ENCODE peak calls at places on chromosomes 6 and 20, in ten cellular contexts. G, X, I, U, Y, Z, S, A, Q and N are unnamed samples.
A peak's percentile ranks its signal among the peaks of the same experiment; 100 is the strongest.

GRCh38 chr6:29797120-29797519 is 30.5 kb upstream of the HLA-G start:
- DNase-seq in G (peak; percentile 23), X (no peak), I (no peak), U (no peak), Y (peak; percentile 71), Z (peak; percentile 18), S (no peak), A (no peak), Q (no peak), N (peak; percentile 19)

GRCh38 chr6:166341464-166341863 is 881 bp downstream of the SFT2D1 start:
- DNase-seq in G (no peak), X (no peak), I (no peak), U (no peak), Y (no peak), Z (no peak), S (no peak), A (no peak), Q (no peak), N (no peak)

GRCh38 chr6:125558907-125559306 is 190.5 kb upstream of the HEY2 start:
- DNase-seq in G (no peak), X (no peak), I (no peak), U (no peak), Y (peak; percentile 8), Z (no peak), S (no peak), A (no peak), Q (no peak), N (peak; percentile 34)

GRCh38 chr6:107113460-107114212 is 1.7 kb downstream of the BEND3 start:
- DNase-seq in G (no peak), X (no peak), I (no peak), U (no peak), Y (no peak), Z (no peak), S (peak; percentile 56), A (no peak), Q (peak; percentile 40), N (peak; percentile 14)

GRCh38 chr20:41748051-41748450 is 129.9 kb upstream of the CHD6 start:
- DNase-seq in G (no peak), X (no peak), I (no peak), U (no peak), Y (no peak), Z (no peak), S (no peak), A (no peak), Q (no peak), N (no peak)

GRCh38 chr6:38509713-38510112 is 130.0 kb downstream of the BTBD9 start:
- DNase-seq in G (peak; percentile 96), X (peak; percentile 87), I (no peak), U (no peak), Y (peak; percentile 77), Z (peak; percentile 49), S (no peak), A (no peak), Q (no peak), N (peak; percentile 17)

GRCh38 chr6:43575105-43575771 is 600 bp downstream of the XPO5 start:
- DNase-seq in G (peak; percentile 23), X (peak; percentile 28), I (no peak), U (no peak), Y (peak; percentile 17), Z (peak; percentile 13), S (peak; percentile 48), A (no peak), Q (peak; percentile 40), N (peak; percentile 55)

GRCh38 chr20:53829086-53829703 is 235.6 kb upstream of the ZNF217 start:
- DNase-seq in G (peak; percentile 97), X (peak; percentile 95), I (no peak), U (no peak), Y (peak; percentile 99), Z (peak; percentile 97), S (no peak), A (no peak), Q (peak; percentile 9), N (peak; percentile 76)

GRCh38 chr6:44028767-44029166 is 98.5 kb downstream of the MRPL14 start:
- DNase-seq in G (no peak), X (no peak), I (no peak), U (no peak), Y (peak; percentile 36), Z (peak; percentile 56), S (no peak), A (no peak), Q (no peak), N (no peak)

GRCh38 chr6:32843979-32844838 is at the start of gene PSMB8:
- DNase-seq in G (peak; percentile 95), X (peak; percentile 91), I (peak; percentile 96), U (peak; percentile 99), Y (peak; percentile 97), Z (peak; percentile 92), S (peak; percentile 100), A (peak; percentile 99), Q (peak; percentile 97), N (peak; percentile 97)
- TF ChIP-seq CTCF in G (peak; percentile 45), X (peak; percentile 29), I (peak; percentile 66), U (no peak), Y (peak; percentile 10), Z (peak; percentile 18), S (no peak), A (no peak), Q (no peak), N (peak; percentile 38)

DNA sequence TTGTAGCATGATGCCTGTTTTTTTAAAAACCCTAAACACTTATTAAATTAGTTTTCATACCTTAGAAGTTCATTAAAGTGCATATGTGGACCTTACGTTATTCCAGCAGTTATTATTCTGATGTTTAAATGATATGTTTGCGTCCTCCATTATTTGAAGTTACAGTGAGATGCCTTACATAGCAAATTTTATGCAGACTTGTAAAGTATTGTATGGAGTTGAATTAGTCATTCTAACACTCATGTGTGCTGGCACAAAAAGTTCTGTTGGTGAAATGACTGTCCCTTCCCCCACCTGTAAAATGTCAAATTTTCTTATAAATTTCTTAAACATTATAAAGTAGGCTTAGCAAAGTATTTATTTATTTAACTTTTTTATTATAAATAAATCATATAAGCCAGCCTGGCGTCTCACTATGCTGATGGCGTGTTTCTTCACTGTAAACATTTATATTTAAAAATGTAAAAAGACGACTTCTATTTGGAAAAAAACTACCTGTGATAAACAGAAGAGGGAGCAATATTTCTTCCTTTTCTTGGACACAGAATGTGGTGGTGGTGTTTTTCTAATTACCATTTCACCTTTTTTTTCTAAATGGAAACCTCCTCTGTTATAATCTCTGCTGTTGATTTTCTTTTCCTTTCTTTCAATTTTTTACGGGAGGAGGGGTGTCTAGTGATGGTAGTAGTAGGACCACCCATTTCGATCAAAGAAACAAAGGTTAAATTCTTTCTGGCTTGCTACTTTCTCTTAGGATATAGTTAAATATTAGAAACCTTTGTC is 155.4 kb downstream of the RFPL4B start:
- DNase-seq in G (peak; percentile 56), X (peak; percentile 57), I (no peak), U (no peak), Y (peak; percentile 43), Z (peak; percentile 29), S (no peak), A (no peak), Q (no peak), N (peak; percentile 4)
- TF ChIP-seq CTCF in G (peak; percentile 54), X (peak; percentile 41), I (peak; percentile 33), U (no peak), Y (peak; percentile 54), Z (peak; percentile 48), S (no peak), A (no peak), Q (peak; percentile 26), N (peak; percentile 60)

GRCh38 chr6:129646617-129647016 is 63.4 kb downstream of the ARHGAP18 start:
- DNase-seq in G (peak; percentile 39), X (no peak), I (no peak), U (no peak), Y (no peak), Z (peak; percentile 45), S (no peak), A (no peak), Q (no peak), N (no peak)

GRCh38 chr6:129648819-129649491 is 61.0 kb downstream of the ARHGAP18 start:
- DNase-seq in G (no peak), X (no peak), I (no peak), U (no peak), Y (no peak), Z (no peak), S (no peak), A (no peak), Q (no peak), N (no peak)

GRCh38 chr6:129646140-129646569 is 63.8 kb downstream of the ARHGAP18 start:
- DNase-seq in G (no peak), X (no peak), I (no peak), U (no peak), Y (no peak), Z (no peak), S (no peak), A (no peak), Q (no peak), N (no peak)

GRCh38 chr6:129645371-129646139 is 64.4 kb downstream of the ARHGAP18 start:
- DNase-seq in G (peak; percentile 42), X (no peak), I (no peak), U (no peak), Y (peak; percentile 54), Z (no peak), S (no peak), A (no peak), Q (no peak), N (no peak)

GRCh38 chr6:129647044-129647443 is 62.9 kb downstream of the ARHGAP18 start:
- DNase-seq in G (no peak), X (no peak), I (no peak), U (no peak), Y (no peak), Z (no peak), S (no peak), A (no peak), Q (no peak), N (no peak)
- TF ChIP-seq CTCF in G (no peak), X (no peak), I (no peak), U (no peak), Y (no peak), Z (no peak), S (no peak), A (no peak), Q (no peak), N (no peak)

DNA sequence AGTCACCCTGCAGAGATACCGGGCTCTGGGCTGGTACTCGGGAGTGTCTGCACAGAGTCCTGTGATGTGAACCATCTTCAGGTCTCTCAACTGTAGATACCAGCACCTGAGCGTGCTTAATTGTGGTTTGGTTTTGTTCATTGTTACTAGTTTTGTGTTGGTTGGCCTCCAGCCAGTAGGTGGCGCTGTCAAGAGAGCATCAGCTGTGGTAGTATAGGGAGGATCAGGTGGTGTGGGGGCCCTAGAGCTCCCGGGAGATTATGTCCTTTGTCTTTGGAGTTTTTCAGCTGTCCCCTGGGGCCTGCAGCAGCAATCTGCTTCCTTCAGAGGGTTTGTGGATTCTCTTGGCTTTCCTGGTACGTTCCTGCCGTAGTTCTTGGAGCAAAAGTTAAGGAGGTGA is 67.9 kb downstream of the CDYL start:
- DNase-seq in G (no peak), X (no peak), I (no peak), U (no peak), Y (no peak), Z (no peak), S (no peak), A (no peak), Q (no peak), N (no peak)
- TF ChIP-seq CTCF in G (peak; percentile 22), X (peak; percentile 29), I (no peak), U (no peak), Y (peak; percentile 71), Z (peak; percentile 7), S (no peak), A (no peak), Q (no peak), N (peak; percentile 7)

DNA sequence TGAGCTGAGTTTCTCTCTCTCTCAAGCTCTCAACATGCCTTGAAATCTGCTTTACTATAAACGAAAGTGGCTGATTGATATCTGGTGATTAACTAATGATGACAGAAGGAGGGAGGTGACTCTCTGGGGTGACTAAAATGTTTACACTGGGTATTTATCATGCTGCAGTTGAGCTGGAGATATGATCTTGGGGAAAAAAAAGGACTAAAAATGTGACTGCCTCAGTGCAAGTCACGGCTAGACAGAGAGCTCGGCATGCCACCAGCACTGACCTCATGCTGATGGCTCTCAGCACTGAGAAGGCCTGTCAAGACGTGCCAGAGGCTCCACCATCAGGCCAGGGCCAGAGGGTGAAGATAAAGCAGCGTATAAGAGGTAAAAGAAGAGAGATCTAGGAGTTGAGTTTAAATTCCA is 103.1 kb upstream of the SPACA1 start:
- DNase-seq in G (peak; percentile 32), X (peak; percentile 36), I (peak; percentile 21), U (no peak), Y (peak; percentile 60), Z (peak; percentile 41), S (no peak), A (no peak), Q (peak; percentile 67), N (peak; percentile 74)
- TF ChIP-seq CTCF in G (peak; percentile 20), X (no peak), I (no peak), U (no peak), Y (peak; percentile 45), Z (peak; percentile 4), S (no peak), A (no peak), Q (no peak), N (peak; percentile 30)